ENCODE peak calls at places on chromosomes 3 and 15, in five cellular contexts. H, P, S, Q and I are unnamed samples.

GRCh38 chr3:152491922-152492321 is 223.2 kb downstream of the MBNL1 start:
- DNase-seq in P (no peak), Q (no peak), S (no peak), H (no peak), I (no peak)

GRCh38 chr3:36907911-36908646 is 36.8 kb downstream of the TRANK1 start:
- DNase-seq in P (no peak), S (no peak), Q (peak), H (peak), I (peak)

GRCh38 chr3:30553641-30554316 is 52.6 kb upstream of the TGFBR2 start:
- DNase-seq in H (no peak), P (no peak), Q (no peak), S (no peak), I (no peak)

GRCh38 chr15:69666441-69666882 is 213.8 kb downstream of the RPLP1 start:
- DNase-seq in P (no peak), Q (peak), S (no peak), H (peak), I (no peak)

GRCh38 chr3:26312826-26313225 is 309.7 kb upstream of the LRRC3B start:
- DNase-seq in H (no peak), P (no peak), Q (no peak), S (no peak), I (no peak)

GRCh38 chr3:127027811-127028548 is 45.1 kb downstream of the PLXNA1 start:
- DNase-seq in P (no peak), S (no peak), Q (peak), H (no peak), I (no peak)

GRCh38 chr3:72830452-72831217 is 17.6 kb downstream of the SHQ1 start:
- DNase-seq in S (no peak), Q (no peak), H (peak), P (no peak), I (no peak)

GRCh38 chr3:111069974-111070751 is 1.5 kb upstream of the NECTIN3 start:
- DNase-seq in S (peak), P (no peak), Q (peak), H (peak), I (no peak)

GRCh38 chr3:66531256-66531655 is 30.4 kb upstream of the LRIG1 start:
- DNase-seq in Q (no peak), P (no peak), H (no peak), S (no peak), I (no peak)

GRCh38 chr15:80152896-80153876 is at the start of gene FAH:
- DNase-seq in H (peak), S (peak), P (no peak), Q (peak), I (peak)

GRCh38 chr15:33618300-33618699 is 307.5 kb downstream of the RYR3 start:
- DNase-seq in Q (no peak), S (no peak), P (no peak), H (peak), I (no peak)

GRCh38 chr3:43214616-43215015 is 71.7 kb upstream of the SNRK start:
- DNase-seq in Q (no peak), P (no peak), H (no peak), S (no peak), I (no peak)

GRCh38 chr15:29043731-29044485 is 158.1 kb downstream of the APBA2 start:
- DNase-seq in Q (no peak), H (no peak), S (peak), P (no peak), I (no peak)

GRCh38 chr3:131357275-131357674 is 24.3 kb upstream of the NUDT16 start:
- DNase-seq in P (no peak), S (no peak), Q (no peak), H (no peak), I (no peak)

GRCh38 chr3:100982710-100983109 is 10.5 kb downstream of the ABI3BP start:
- DNase-seq in H (peak), Q (peak), P (no peak), S (no peak), I (no peak)

GRCh38 chr3:148873928-148874326 is 8.8 kb downstream of the CPA3 start:
- DNase-seq in S (peak), Q (no peak), P (no peak), H (no peak), I (no peak)

GRCh38 chr15:64989331-64990167 is at the start of gene SPG21:
- DNase-seq in P (peak), S (peak), Q (peak), H (peak), I (peak)

GRCh38 chr15:57640935-57641682 is 49.4 kb downstream of the MYZAP start:
- DNase-seq in P (no peak), H (peak), Q (no peak), S (peak), I (no peak)

GRCh38 chr3:158713094-158713499 is 19.2 kb downstream of the RARRES1 start:
- DNase-seq in H (peak), Q (peak), S (no peak), P (no peak), I (no peak)

GRCh38 chr3:9590282-9590791 is 36.7 kb upstream of the LHFPL4 start:
- DNase-seq in P (no peak), H (no peak), Q (no peak), S (no peak), I (no peak)

GRCh38 chr3:98737301-98737700 is 25.8 kb upstream of the ST3GAL6 start:
- DNase-seq in H (no peak), Q (no peak), S (no peak), P (no peak), I (no peak)

GRCh38 chr15:80568876-80569605 is 126.1 kb upstream of the ABHD17C start:
- DNase-seq in S (no peak), P (no peak), H (no peak), Q (no peak), I (no peak)

GRCh38 chr15:94671845-94672524 is 440.6 kb downstream of the MCTP2 start:
- DNase-seq in P (no peak), Q (no peak), S (no peak), H (peak), I (no peak)

GRCh38 chr15:90396321-90396720 is 8.3 kb downstream of the IQGAP1 start:
- DNase-seq in P (no peak), Q (no peak), S (no peak), H (no peak), I (no peak)

GRCh38 chr15:73323956-73324355 is 44.8 kb downstream of the HCN4 start:
- DNase-seq in P (no peak), H (no peak), Q (no peak), S (no peak), I (no peak)

GRCh38 chr3:14434105-14434504 is 31.7 kb downstream of the SLC6A6 start:
- DNase-seq in Q (no peak), S (no peak), H (peak), P (no peak), I (no peak)

GRCh38 chr3:134456121-134456520 is 29.7 kb downstream of the ANAPC13 start:
- DNase-seq in S (no peak), P (no peak), Q (no peak), H (no peak), I (no peak)

GRCh38 chr3:114404590-114404989 is 110.8 kb downstream of the TIGIT start:
- DNase-seq in Q (no peak), P (no peak), H (no peak), S (no peak), I (no peak)

GRCh38 chr3:65971281-65972252 is 67.2 kb downstream of the MAGI1 start:
- DNase-seq in P (no peak), S (no peak), H (no peak), Q (no peak), I (no peak)

GRCh38 chr3:49013738-49014660 is 4.4 kb downstream of the DALRD3 start:
- DNase-seq in H (peak), P (peak), Q (peak), S (peak), I (no peak)
- TF ChIP-seq CTCF in H (peak), P (peak), Q (peak), S (peak), I (peak)

GRCh38 chr3:188947983-188948657 is 223.7 kb upstream of the TPRG1 start:
- DNase-seq in P (no peak), Q (peak), S (peak), H (peak), I (peak)

GRCh38 chr3:188946351-188946750 is 225.4 kb upstream of the TPRG1 start:
- DNase-seq in S (no peak), Q (no peak), P (no peak), H (no peak), I (no peak)

GRCh38 chr3:188948658-188949400 is 222.9 kb upstream of the TPRG1 start:
- DNase-seq in P (no peak), H (peak), Q (peak), S (no peak), I (no peak)

GRCh38 chr3:188946837-188947236 is 224.9 kb upstream of the TPRG1 start:
- DNase-seq in Q (no peak), S (no peak), P (no peak), H (peak), I (no peak)

GRCh38 chr3:188947401-188947982 is 224.3 kb upstream of the TPRG1 start:
- DNase-seq in Q (peak), P (peak), S (peak), H (peak), I (peak)
- TF ChIP-seq CTCF in Q (peak), P (peak), S (peak), H (peak), I (peak)

GRCh38 chr3:64030741-64031140 is 7.4 kb upstream of the PSMD6 start:
- DNase-seq in H (peak), Q (peak), P (peak), S (peak), I (peak)
- TF ChIP-seq CTCF in H (peak), Q (peak), P (peak), S (peak), I (peak)

DNA sequence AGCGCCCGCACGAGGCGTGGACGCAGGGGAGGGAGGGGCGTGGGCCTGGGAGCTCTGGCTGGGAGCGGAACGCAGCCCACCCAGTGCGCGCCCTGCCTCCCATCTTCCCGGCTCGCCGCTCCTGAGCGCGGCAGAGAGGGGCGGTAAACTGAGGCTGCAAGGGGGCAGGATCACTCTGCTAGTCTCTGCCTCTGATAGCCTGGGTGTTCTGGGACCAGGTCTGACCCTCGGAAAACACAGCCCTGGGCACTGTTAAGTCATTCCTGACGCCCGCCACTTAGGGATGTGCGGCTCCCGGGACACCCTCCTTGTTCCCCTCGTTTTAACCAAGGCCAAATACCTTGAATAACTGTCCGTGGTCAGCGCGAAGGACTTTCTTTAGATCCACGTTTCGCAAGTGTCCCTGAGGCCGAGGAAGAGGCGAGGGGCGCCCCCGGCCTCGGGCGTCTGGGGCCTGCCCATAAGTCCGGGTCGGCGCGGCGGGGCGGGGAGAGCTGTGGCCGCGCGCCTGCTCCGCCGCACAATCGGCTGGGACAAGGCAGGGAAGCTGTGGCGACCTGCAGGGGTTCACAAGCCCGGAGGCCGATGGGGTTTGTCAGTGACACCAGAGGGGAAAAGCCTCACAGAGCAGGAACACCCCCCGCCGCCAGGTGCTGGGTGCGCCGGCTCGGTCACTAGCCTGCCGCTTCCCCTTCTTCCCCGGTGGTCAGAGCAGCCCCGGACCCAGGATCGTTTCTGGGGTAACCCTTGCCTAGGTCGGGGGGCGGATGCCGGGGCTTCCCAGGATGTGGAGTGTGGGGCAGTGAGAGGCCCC is 1.5 kb downstream of the ITPKA start:
- DNase-seq in S (no peak), H (no peak), Q (no peak), P (peak), I (no peak)
- TF ChIP-seq CTCF in S (no peak), H (no peak), Q (no peak), P (no peak), I (no peak)

GRCh38 chr3:143634427-143634826 is 213.8 kb downstream of the SLC9A9 start:
- DNase-seq in P (no peak), H (no peak), Q (no peak), S (no peak), I (no peak)

GRCh38 chr3:143629726-143630125 is 218.5 kb downstream of the SLC9A9 start:
- DNase-seq in H (no peak), P (no peak), Q (no peak), S (no peak), I (no peak)

GRCh38 chr3:143634991-143635390 is 213.3 kb downstream of the SLC9A9 start:
- DNase-seq in S (no peak), Q (peak), P (no peak), H (no peak), I (no peak)

GRCh38 chr3:143637133-143637532 is 211.1 kb downstream of the SLC9A9 start:
- DNase-seq in S (no peak), Q (no peak), H (no peak), P (no peak), I (no peak)

DNA sequence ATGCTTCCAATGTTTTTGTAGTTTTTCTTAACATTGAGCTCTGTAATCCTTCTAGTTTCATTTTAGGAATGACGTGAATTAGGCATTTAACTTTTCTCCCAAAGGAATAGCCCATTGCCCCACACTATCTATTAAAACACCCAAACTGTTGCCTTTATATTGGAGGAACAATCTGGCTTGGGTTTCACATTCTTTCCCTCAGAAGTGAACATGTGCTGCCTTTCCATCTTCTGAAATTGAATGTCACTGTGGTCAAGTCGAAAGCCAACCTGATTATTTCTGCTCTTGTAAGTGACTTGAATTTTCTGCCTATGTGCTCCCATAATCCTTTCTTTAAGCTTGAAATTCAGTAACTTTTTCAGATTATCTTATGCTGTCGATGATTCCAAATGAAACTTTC is 214.5 kb downstream of the SLC9A9 start:
- DNase-seq in H (no peak), S (no peak), P (no peak), Q (no peak), I (no peak)
- TF ChIP-seq CTCF in H (no peak), S (no peak), P (no peak), Q (no peak), I (no peak)

GRCh38 chr3:108153451-108153981 is 62.7 kb upstream of the CD47 start:
- DNase-seq in Q (peak), P (no peak), S (peak), H (peak), I (no peak)
- TF ChIP-seq CTCF in Q (peak), P (peak), S (peak), H (peak), I (peak)

GRCh38 chr15:75397494-75397893 is 29.1 kb upstream of the MAN2C1 start:
- DNase-seq in H (no peak), P (no peak), S (no peak), Q (no peak), I (no peak)
- TF ChIP-seq CTCF in H (no peak), P (no peak), S (no peak), Q (no peak), I (no peak)